ENCODE peak calls at places on chromosome 1, in four cellular contexts. J is neural progenitor cell, K is PC-9, O is NCI-H774. A is an unnamed sample.

GRCh38 chr1:214296860-214297699 is 16.1 kb downstream of the SMYD2 start:
- DNase-seq in O (no peak), J (no peak), K (peak), A (no peak)

GRCh38 chr1:87976316-87976715 is 647.6 kb downstream of the LMO4 start:
- DNase-seq in K (no peak), J (no peak), O (no peak), A (no peak)

GRCh38 chr1:163535807-163536206 is 214.1 kb downstream of the NUF2 start:
- DNase-seq in J (peak), O (no peak), K (no peak), A (no peak)

GRCh38 chr1:151859814-151860405 is 6.4 kb upstream of the THEM5 start:
- DNase-seq in J (no peak), K (no peak), O (no peak), A (no peak)

GRCh38 chr1:56578963-56579875 is at the start of gene PLPP3:
- DNase-seq in K (peak), O (peak), J (peak), A (peak)

GRCh38 chr1:32329931-32330466 is 6.0 kb downstream of the MARCKSL1 start:
- DNase-seq in J (no peak), K (peak), O (no peak), A (no peak)

GRCh38 chr1:150558761-150559626 is 9.8 kb downstream of the ADAMTSL4 start:
- DNase-seq in K (no peak), J (no peak), O (no peak), A (no peak)

GRCh38 chr1:169107673-169108160 is 1.2 kb downstream of the ATP1B1 start:
- DNase-seq in K (peak), O (no peak), J (no peak), A (no peak)

GRCh38 chr1:186715887-186716809 is 35.9 kb upstream of the PTGS2 start:
- DNase-seq in K (no peak), J (no peak), O (peak), A (no peak)

GRCh38 chr1:186442651-186443114 is 18.2 kb downstream of the PDC start:
- DNase-seq in K (no peak), J (no peak), O (peak), A (peak)

GRCh38 chr1:201917362-201918033 is 28.8 kb downstream of the SHISA4 start:
- DNase-seq in K (peak), J (no peak), O (no peak), A (no peak)

GRCh38 chr1:17998889-17999288 is 108.7 kb upstream of the IGSF21 start:
- DNase-seq in K (no peak), O (no peak), J (no peak), A (no peak)

GRCh38 chr1:12810691-12811408 is 19.7 kb downstream of the PRAMEF1 start:
- DNase-seq in J (no peak), O (no peak), K (no peak), A (no peak)

GRCh38 chr1:155327981-155328380 is 7.3 kb downstream of the RUSC1 start:
- DNase-seq in K (no peak), J (no peak), O (no peak), A (no peak)